ENCODE peak calls at places on chromosomes 16 and 17, in six cellular contexts. N, Q, F, K, Z and M are unnamed samples.

GRCh38 chr16:85570735-85571562 is 42.2 kb upstream of the GSE1 start:
- DNase-seq in N (no peak), Z (no peak), Q (peak), K (no peak), F (no peak), M (no peak)

GRCh38 chr17:42422958-42423712 is at the start of gene CAVIN1:
- DNase-seq in K (peak), N (no peak), F (no peak), Q (peak), Z (peak), M (peak)

GRCh38 chr17:67637901-67638641 is 79.7 kb upstream of the NOL11 start:
- DNase-seq in F (no peak), K (no peak), Q (no peak), Z (no peak), N (no peak), M (no peak)

GRCh38 chr17:70278846-70279465 is 109.6 kb downstream of the KCNJ2 start:
- DNase-seq in F (peak), Z (no peak), Q (no peak), K (no peak), N (no peak), M (no peak)

GRCh38 chr17:64336760-64337413 is 53.8 kb downstream of the PECAM1 start:
- DNase-seq in N (no peak), K (no peak), Q (no peak), F (no peak), Z (no peak), M (no peak)

GRCh38 chr17:49952912-49953497 is 16.0 kb upstream of the DLX4 start:
- DNase-seq in Z (no peak), Q (no peak), F (peak), N (no peak), K (peak), M (no peak)

GRCh38 chr16:79751785-79752184 is 151.2 kb upstream of the MAF start:
- DNase-seq in N (no peak), Z (no peak), F (no peak), K (peak), Q (peak), M (no peak)

GRCh38 chr17:42221886-42222745 is 27.8 kb upstream of the GHDC start:
- DNase-seq in N (peak), Z (no peak), Q (peak), F (no peak), K (peak), M (peak)

GRCh38 chr16:79997257-79997656 is 396.7 kb upstream of the MAF start:
- DNase-seq in Q (no peak), N (no peak), F (no peak), K (peak), Z (no peak), M (no peak)

GRCh38 chr16:17171250-17172143 is 299.3 kb downstream of the XYLT1 start:
- DNase-seq in Z (no peak), Q (no peak), F (no peak), K (no peak), N (no peak), M (no peak)

GRCh38 chr16:71709231-71709781 is 15.2 kb downstream of the PHLPP2 start:
- DNase-seq in N (no peak), K (peak), F (no peak), Z (no peak), Q (no peak), M (no peak)

GRCh38 chr16:49585143-49585542 is 211.5 kb downstream of the C16orf78 start:
- DNase-seq in N (no peak), K (no peak), Q (no peak), Z (no peak), F (no peak), M (no peak)

GRCh38 chr17:9522074-9522473 is 53.5 kb downstream of the STX8 start:
- DNase-seq in K (peak), Q (no peak), Z (no peak), F (peak), N (no peak), M (peak)

GRCh38 chr16:75703341-75703740 is 2.1 kb upstream of the DUXB start:
- DNase-seq in Q (no peak), F (no peak), Z (no peak), N (no peak), K (no peak), M (peak)

GRCh38 chr16:21608647-21609328 is 9.4 kb downstream of the METTL9 start:
- DNase-seq in Q (no peak), N (no peak), Z (no peak), F (no peak), K (peak), M (no peak)

GRCh38 chr17:46979023-46979870 is at the start of gene RPRML:
- DNase-seq in Z (peak), Q (peak), K (peak), N (no peak), F (no peak), M (no peak)

GRCh38 chr16:50718061-50718760 is 23.7 kb upstream of the CYLD start:
- DNase-seq in F (no peak), Q (no peak), Z (no peak), N (no peak), K (peak), M (no peak)

GRCh38 chr17:42683407-42684031 is 1.2 kb downstream of the CNTNAP1 start:
- DNase-seq in F (no peak), Z (no peak), Q (peak), N (no peak), K (no peak), M (no peak)